ENCODE peak calls at places on chromosomes 3 and 15, in four cellular contexts. One of them, this sample, is unnamed.

GRCh38 chr3:33313331-33313730 is 36.1 kb downstream of the FBXL2 start:
- DNase-seq in T follicular helper cell: no peak
- DNase-seq in NCI-H1930: no peak
- DNase-seq in AG09309: no peak
- DNase-seq in this sample: no peak

GRCh38 chr15:90049666-90050604 is 48.8 kb downstream of the ZNF710 start:
- DNase-seq in AG09309: no peak
- DNase-seq in T follicular helper cell: no peak
- DNase-seq in NCI-H1930: no peak
- DNase-seq in this sample: no peak

GRCh38 chr15:75178171-75178937 is 23.3 kb upstream of the C15orf39 start:
- DNase-seq in T follicular helper cell: no peak
- DNase-seq in NCI-H1930: no peak
- DNase-seq in AG09309: no peak
- DNase-seq in this sample: no peak

GRCh38 chr15:69979269-69979668 is 118.4 kb downstream of the TLE3 start:
- DNase-seq in AG09309: no peak
- DNase-seq in NCI-H1930: no peak
- DNase-seq in T follicular helper cell: no peak
- DNase-seq in this sample: no peak

GRCh38 chr15:40543631-40544294 is 21.1 kb downstream of the CCDC32 start:
- DNase-seq in T follicular helper cell: no peak
- DNase-seq in AG09309: no peak
- DNase-seq in NCI-H1930: no peak
- DNase-seq in this sample: no peak

GRCh38 chr15:88621789-88622604 is 857 bp downstream of the AEN start:
- DNase-seq in NCI-H1930: no peak
- DNase-seq in AG09309: no peak
- DNase-seq in T follicular helper cell: peak
- DNase-seq in this sample: no peak

GRCh38 chr3:132406587-132406986 is 10.7 kb upstream of the DNAJC13 start:
- DNase-seq in AG09309: no peak
- DNase-seq in T follicular helper cell: no peak
- DNase-seq in NCI-H1930: no peak
- DNase-seq in this sample: no peak

GRCh38 chr3:100600181-100601042 is 9.0 kb upstream of the ADGRG7 start:
- DNase-seq in AG09309: no peak
- DNase-seq in T follicular helper cell: no peak
- DNase-seq in NCI-H1930: no peak
- DNase-seq in this sample: no peak

GRCh38 chr3:12224181-12225147 is 64.4 kb upstream of the PPARG start:
- DNase-seq in NCI-H1930: no peak
- DNase-seq in AG09309: peak
- DNase-seq in T follicular helper cell: no peak
- DNase-seq in this sample: no peak

GRCh38 chr3:16896820-16897219 is 12.1 kb downstream of the PLCL2 start:
- DNase-seq in AG09309: no peak
- DNase-seq in T follicular helper cell: no peak
- DNase-seq in NCI-H1930: no peak
- DNase-seq in this sample: no peak

GRCh38 chr3:186496016-186496415 is 48.2 kb downstream of the CRYGS start:
- DNase-seq in AG09309: no peak
- DNase-seq in NCI-H1930: no peak
- DNase-seq in T follicular helper cell: no peak
- DNase-seq in this sample: no peak

GRCh38 chr3:132730891-132731580 is 8.8 kb upstream of the NPHP3 start:
- DNase-seq in T follicular helper cell: no peak
- DNase-seq in AG09309: peak
- DNase-seq in NCI-H1930: peak
- DNase-seq in this sample: no peak

GRCh38 chr3:169891886-169892285 is 19.5 kb upstream of the SAMD7 start:
- DNase-seq in T follicular helper cell: no peak
- DNase-seq in AG09309: no peak
- DNase-seq in NCI-H1930: no peak
- DNase-seq in this sample: no peak

GRCh38 chr15:81923561-81924350 is 122.1 kb downstream of the MEX3B start:
- DNase-seq in AG09309: no peak
- DNase-seq in T follicular helper cell: no peak
- DNase-seq in NCI-H1930: no peak
- DNase-seq in this sample: no peak

GRCh38 chr3:14803101-14803980 is 15.4 kb upstream of the FGD5 start:
- DNase-seq in AG09309: no peak
- DNase-seq in T follicular helper cell: no peak
- DNase-seq in NCI-H1930: no peak
- DNase-seq in this sample: no peak

GRCh38 chr15:77591960-77592613 is 40.6 kb downstream of the LINGO1 start:
- DNase-seq in NCI-H1930: no peak
- DNase-seq in AG09309: no peak
- DNase-seq in T follicular helper cell: no peak
- DNase-seq in this sample: no peak

This sample was measured in H54.